ENCODE peak calls at places on chromosomes 3 and 15, in ten cellular contexts. Q, R, D, F, X, E, U, I, B and J are unnamed samples.

GRCh38 chr3:150544040-150544439 is 2.3 kb downstream of the SERP1 start:
- DNase-seq in I (no peak), D (no peak), B (no peak), X (no peak), Q (no peak), E (peak), U (peak), F (no peak), R (no peak), J (no peak)

GRCh38 chr3:123300572-123300971 is 98.8 kb downstream of the SEC22A start:
- DNase-seq in U (no peak), B (no peak), D (no peak), R (no peak), I (no peak), X (no peak), E (no peak), Q (no peak), F (no peak), J (no peak)

GRCh38 chr3:176798680-176799079 is 398.6 kb downstream of the TBL1XR1 start:
- DNase-seq in X (no peak), B (no peak), E (no peak), D (no peak), U (no peak), I (no peak), F (no peak), R (no peak), Q (no peak), J (no peak)

GRCh38 chr3:140143670-140144069 is 208.7 kb downstream of the CLSTN2 start:
- DNase-seq in Q (no peak), E (no peak), X (no peak), I (no peak), F (no peak), R (no peak), D (no peak), B (no peak), U (no peak), J (no peak)

GRCh38 chr3:14352002-14352627 is 50.3 kb upstream of the SLC6A6 start:
- DNase-seq in F (no peak), U (peak), Q (no peak), R (no peak), B (peak), D (no peak), X (no peak), I (peak), E (no peak), J (no peak)

GRCh38 chr15:49370782-49371181 is 52.3 kb upstream of the FGF7 start:
- DNase-seq in U (peak), R (no peak), D (no peak), Q (no peak), I (peak), F (no peak), E (no peak), B (peak), X (no peak), J (no peak)

GRCh38 chr15:91465696-91466095 is 365.6 kb downstream of the SV2B start:
- DNase-seq in E (no peak), X (no peak), R (no peak), U (no peak), D (no peak), B (no peak), Q (no peak), F (no peak), I (no peak), J (no peak)

GRCh38 chr3:66819993-66820501 is 178.1 kb upstream of the KBTBD8 start:
- DNase-seq in Q (no peak), B (peak), F (no peak), E (no peak), I (no peak), U (no peak), R (no peak), D (no peak), X (no peak), J (no peak)

GRCh38 chr3:6962796-6963195 is 101.9 kb downstream of the GRM7 start:
- DNase-seq in B (no peak), F (no peak), E (no peak), R (no peak), Q (no peak), U (no peak), D (no peak), I (no peak), X (no peak), J (no peak)

GRCh38 chr3:11562277-11562881 is 81.3 kb downstream of the VGLL4 start:
- DNase-seq in R (no peak), I (no peak), U (no peak), D (no peak), B (no peak), F (no peak), Q (no peak), E (no peak), X (no peak), J (no peak)

GRCh38 chr3:184552863-184553262 is 8.7 kb upstream of the EPHB3 start:
- DNase-seq in B (no peak), D (no peak), E (no peak), F (no peak), U (no peak), I (no peak), Q (no peak), X (no peak), R (no peak), J (no peak)

GRCh38 chr3:127764841-127765362 is 57.4 kb downstream of the MGLL start:
- DNase-seq in I (peak), X (no peak), R (no peak), D (no peak), U (peak), E (no peak), B (no peak), F (no peak), Q (no peak), J (no peak)

GRCh38 chr3:192917508-192918274 is at the start of gene MB21D2:
- DNase-seq in E (peak), Q (peak), X (peak), B (peak), D (peak), R (peak), U (peak), F (no peak), I (peak), J (peak)